ENCODE peak calls at places on chromosomes 7 and 10, in six cellular contexts. R is C1 segment of cervical spinal cord; T is mesenchymal stem cell; H is CD4-positive, CD25-positive, alpha-beta regulatory T cell; K is BJ; S is iris pigment epithelial cell. F is an unnamed sample.

GRCh38 chr7:20152057-20152456 is 65.1 kb downstream of the MACC1 start:
- DNase-seq in R (no peak), T (peak; percentile 22), H (no peak), K (no peak), S (no peak), F (no peak)

GRCh38 chr7:77253151-77253550 is 53.5 kb upstream of the FGL2 start:
- DNase-seq in R (no peak), T (no peak), H (no peak), K (no peak), S (no peak), F (no peak)

GRCh38 chr10:7634142-7634894 is 32.4 kb downstream of the ITIH5 start:
- DNase-seq in R (no peak), T (no peak), H (no peak), K (no peak), S (no peak), F (no peak)

GRCh38 chr7:142668495-142668894 is 80.8 kb upstream of the PRSS1 start:
- DNase-seq in R (no peak), T (no peak), H (no peak), K (no peak), S (no peak), F (no peak)

GRCh38 chr7:138001529-138002095 is at the start of gene CREB3L2:
- DNase-seq in R (no peak), T (peak; percentile 88), H (peak; percentile 77), K (no peak), S (peak; percentile 62), F (peak; percentile 55)

GRCh38 chr7:40546616-40547501 is 412.1 kb downstream of the SUGCT start:
- DNase-seq in R (no peak), T (peak; percentile 53), H (no peak), K (no peak), S (peak; percentile 58), F (no peak)

GRCh38 chr10:104766341-104766740 is 125.3 kb downstream of the SORCS3 start:
- DNase-seq in R (no peak), T (no peak), H (no peak), K (no peak), S (peak; percentile 1), F (no peak)

GRCh38 chr10:23015021-23015707 is 80.2 kb upstream of the MSRB2 start:
- DNase-seq in R (no peak), T (no peak), H (no peak), K (no peak), S (no peak), F (no peak)

GRCh38 chr10:3499120-3499519 is 285.9 kb downstream of the KLF6 start:
- DNase-seq in R (no peak), T (peak; percentile 60), H (no peak), K (no peak), S (peak; percentile 57), F (no peak)

GRCh38 chr7:139548302-139549028 is 25.0 kb downstream of the CLEC2L start:
- DNase-seq in R (no peak), T (no peak), H (no peak), K (no peak), S (no peak), F (no peak)

GRCh38 chr7:113774182-113774807 is 144.5 kb downstream of the PPP1R3A start:
- DNase-seq in R (no peak), T (peak; percentile 41), H (peak; percentile 6), K (peak; percentile 0), S (peak; percentile 64), F (no peak)

GRCh38 chr10:61280303-61280702 is 172.9 kb downstream of the TMEM26 start:
- DNase-seq in R (no peak), T (peak; percentile 39), H (no peak), K (no peak), S (peak; percentile 57), F (no peak)

GRCh38 chr10:4144802-4145201 is 359.8 kb upstream of the KLF6 start:
- DNase-seq in R (no peak), T (no peak), H (no peak), K (no peak), S (no peak), F (no peak)

GRCh38 chr7:2814682-2815522 is 29.2 kb downstream of the GNA12 start:
- DNase-seq in R (no peak), T (peak; percentile 80), H (no peak), K (no peak), S (no peak), F (no peak)

GRCh38 chr10:77641788-77642397 is 4.3 kb upstream of the KCNMA1 start:
- DNase-seq in R (no peak), T (peak; percentile 78), H (peak; percentile 56), K (peak; percentile 27), S (peak; percentile 73), F (no peak)

GRCh38 chr10:5775705-5776104 is 37.5 kb downstream of the GDI2 start:
- DNase-seq in R (no peak), T (no peak), H (peak; percentile 94), K (no peak), S (no peak), F (no peak)

GRCh38 chr10:71512213-71512745 is 115.6 kb downstream of the CDH23 start:
- DNase-seq in R (no peak), T (no peak), H (no peak), K (no peak), S (no peak), F (no peak)

GRCh38 chr7:101537205-101537604 is 91.9 kb downstream of the MYL10 start:
- DNase-seq in R (no peak), T (peak; percentile 45), H (no peak), K (no peak), S (no peak), F (no peak)

GRCh38 chr10:14648936-14649335 is 125.8 kb downstream of the FAM107B start:
- DNase-seq in R (no peak), T (no peak), H (no peak), K (no peak), S (no peak), F (no peak)

GRCh38 chr10:132851451-132851850 is 65.5 kb upstream of the NKX6-2 start:
- DNase-seq in R (no peak), T (no peak), H (no peak), K (no peak), S (no peak), F (no peak)

GRCh38 chr7:27160546-27161213 is 4.2 kb upstream of the HOXA7 start:
- DNase-seq in R (peak; percentile 74), T (peak; percentile 78), H (peak; percentile 79), K (no peak), S (peak; percentile 59), F (no peak)

GRCh38 chr7:77759294-77759889 is 38.8 kb downstream of the TMEM60 start:
- DNase-seq in R (no peak), T (peak; percentile 75), H (peak; percentile 84), K (no peak), S (peak; percentile 72), F (peak; percentile 40)

GRCh38 chr10:1824928-1825327 is 87.6 kb upstream of the ADARB2 start:
- DNase-seq in R (no peak), T (no peak), H (no peak), K (no peak), S (no peak), F (no peak)

GRCh38 chr10:4771554-4772201 is 54.3 kb upstream of the AKR1E2 start:
- DNase-seq in R (no peak), T (peak; percentile 77), H (no peak), K (peak; percentile 37), S (peak; percentile 73), F (no peak)

GRCh38 chr10:15725603-15726002 is 5.9 kb upstream of the ITGA8 start:
- DNase-seq in R (no peak), T (peak; percentile 74), H (peak; percentile 9), K (no peak), S (peak; percentile 67), F (no peak)

GRCh38 chr7:135258585-135258984 is 24.9 kb downstream of the STRA8 start:
- DNase-seq in R (no peak), T (no peak), H (no peak), K (no peak), S (no peak), F (no peak)

GRCh38 chr10:42887734-42888503 is 105.3 kb downstream of the BMS1 start:
- DNase-seq in R (no peak), T (no peak), H (no peak), K (no peak), S (no peak), F (no peak)

GRCh38 chr7:23443974-23444373 is 26.3 kb downstream of the IGF2BP3 start:
- DNase-seq in R (no peak), T (no peak), H (no peak), K (no peak), S (no peak), F (no peak)

GRCh38 chr10:3848768-3849643 is 64.0 kb upstream of the KLF6 start:
- DNase-seq in R (no peak), T (no peak), H (no peak), K (no peak), S (peak; percentile 87), F (no peak)

GRCh38 chr7:102836206-102836938 is 76.4 kb upstream of the LRRC17 start:
- DNase-seq in R (no peak), T (peak; percentile 89), H (no peak), K (peak; percentile 59), S (peak; percentile 95), F (no peak)

F was measured in caudate nucleus.